ENCODE peak calls at places on chromosomes 7 and 10, in seven cellular contexts. D is sigmoid colon, N is heart left ventricle, Z is colonic mucosa, G is mesendoderm, P is pancreas, O is psoas muscle. F is an unnamed sample. For H3K27me3, the result is how much of the 10 kb centered on the place peaks cover.

GRCh38 chr10:78047314-78047891 is 13.7 kb downstream of the RPS24 start:
- DNase-seq in D (peak), N (peak), Z (peak), G (peak), P (peak), O (peak), F (peak)

GRCh38 chr7:6623589-6624245 is 8.3 kb downstream of the ZNF853 start:
- DNase-seq in D (no peak), N (no peak), Z (no peak), G (no peak), P (no peak), O (no peak), F (no peak)

GRCh38 chr7:17236603-17237002 is 61.8 kb upstream of the AHR start:
- DNase-seq in D (no peak), N (no peak), Z (no peak), G (no peak), P (no peak), O (no peak), F (no peak)

GRCh38 chr7:30799206-30799975 is 28.2 kb downstream of the MINDY4 start:
- DNase-seq in D (peak), N (no peak), Z (no peak), G (peak), P (no peak), O (peak), F (no peak)

GRCh38 chr10:63365976-63366765 is 99.6 kb downstream of the JMJD1C start:
- DNase-seq in D (no peak), N (no peak), Z (no peak), G (peak), P (no peak), O (no peak), F (peak)

GRCh38 chr7:24349339-24349738 is 65.3 kb downstream of the NPY start:
- DNase-seq in D (no peak), N (no peak), Z (no peak), G (peak), P (no peak), O (no peak), F (no peak)

GRCh38 chr10:104424719-104425118 is 71.1 kb downstream of the CFAP58 start:
- DNase-seq in D (no peak), N (no peak), Z (no peak), G (no peak), P (no peak), O (no peak), F (no peak)

GRCh38 chr10:60666221-60666620 is 112.1 kb upstream of the CDK1 start:
- DNase-seq in D (no peak), N (no peak), Z (no peak), G (no peak), P (no peak), O (no peak), F (no peak)

GRCh38 chr10:100729877-100730738 is 15.3 kb upstream of the PAX2 start:
- DNase-seq in D (no peak), N (no peak), Z (no peak), G (no peak), P (no peak), O (no peak), F (peak)

GRCh38 chr10:100730739-100731602 is 14.4 kb upstream of the PAX2 start:
- DNase-seq in D (no peak), N (no peak), Z (peak), G (peak), P (peak), O (no peak), F (peak)

GRCh38 chr10:100731603-100732596 is 13.5 kb upstream of the PAX2 start:
- DNase-seq in D (no peak), N (no peak), Z (no peak), G (no peak), P (no peak), O (no peak), F (peak)

GRCh38 chr10:100727808-100728207 is 17.6 kb upstream of the PAX2 start:
- DNase-seq in D (no peak), N (no peak), Z (no peak), G (no peak), P (no peak), O (no peak), F (no peak)

GRCh38 chr10:100728928-100729876 is 16.2 kb upstream of the PAX2 start:
- DNase-seq in D (no peak), N (no peak), Z (peak), G (peak), P (no peak), O (no peak), F (peak)
- H3K4me3 ChIP-seq in D (peak), N (peak), Z (no peak), G (no peak), P (peak), O (peak), F (no peak)

DNA sequence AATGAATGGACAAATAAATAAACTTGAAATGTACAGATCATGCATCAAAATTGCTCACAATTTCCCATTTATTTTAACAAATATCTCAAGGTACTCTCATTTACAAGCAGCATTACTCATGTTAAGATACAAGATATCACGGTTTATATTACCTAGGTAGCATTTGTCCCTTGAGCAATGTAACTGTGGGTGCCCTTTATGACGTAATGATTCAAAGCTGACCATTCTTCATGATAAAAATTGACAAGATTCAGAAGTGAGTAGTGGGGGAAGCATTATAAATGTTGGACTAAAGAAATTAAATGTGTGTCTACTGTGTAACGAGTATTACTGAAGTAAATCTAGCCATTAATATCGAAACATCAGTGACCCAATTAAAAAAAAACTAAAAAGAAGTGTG is 68.2 kb upstream of the GRM8 start:
- DNase-seq in D (no peak), N (no peak), Z (no peak), G (no peak), P (no peak), O (no peak), F (no peak)
- H3K27me3 ChIP-seq in D (under half), N (under half), Z (under half), G (under half), P (under half), O (under half), F (under half)

DNA sequence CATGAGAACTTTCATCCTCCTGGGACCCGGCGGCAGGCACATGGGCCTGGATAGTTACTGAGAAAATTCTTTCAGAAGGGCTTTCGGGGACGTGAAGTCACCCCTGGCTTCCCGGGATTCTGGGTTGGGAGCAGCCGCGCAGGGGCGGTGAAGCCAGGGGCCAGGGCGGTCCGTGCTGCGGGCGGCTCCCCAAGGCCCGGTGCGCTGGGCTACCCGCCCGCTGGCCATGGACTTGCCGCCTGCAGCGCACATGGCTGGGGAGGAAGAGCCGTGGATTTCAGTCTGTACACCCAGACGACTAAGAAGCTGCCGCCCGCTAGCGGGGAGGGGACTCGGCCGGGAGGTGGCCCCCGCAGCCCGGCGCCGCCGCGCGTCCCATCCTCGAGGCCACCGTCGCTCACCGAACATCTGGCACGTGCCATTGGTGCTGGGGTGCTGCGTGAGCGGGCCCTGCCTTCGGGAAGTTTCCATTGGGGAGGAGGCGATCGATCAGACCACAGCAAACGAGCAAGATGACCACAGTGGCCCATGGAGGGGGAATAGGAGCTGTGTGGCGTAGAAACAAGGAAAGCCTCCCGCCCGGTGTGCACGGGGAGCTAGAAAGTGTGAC is 64.5 kb downstream of the TMEM209 start:
- DNase-seq in D (no peak), N (no peak), Z (peak), G (peak), P (no peak), O (peak), F (peak)
- H3K4me3 ChIP-seq in D (peak), N (peak), Z (peak), G (no peak), P (peak), O (peak), F (peak)

GRCh38 chr10:33277135-33277536 is 57.3 kb downstream of the NRP1 start:
- DNase-seq in D (peak), N (peak), Z (no peak), G (no peak), P (no peak), O (peak), F (no peak)
- H3K27me3 ChIP-seq in D (under half), N (under half), Z (under half), G (under half), P (under half), O (under half), F (under half)

GRCh38 chr10:24723386-24723787 is 300 bp downstream of the ARHGAP21 start:
- DNase-seq in D (peak), N (no peak), Z (peak), G (no peak), P (no peak), O (no peak), F (peak)
- H3K4me3 ChIP-seq in D (peak), N (peak), Z (peak), G (peak), P (peak), O (peak), F (peak)

DNA sequence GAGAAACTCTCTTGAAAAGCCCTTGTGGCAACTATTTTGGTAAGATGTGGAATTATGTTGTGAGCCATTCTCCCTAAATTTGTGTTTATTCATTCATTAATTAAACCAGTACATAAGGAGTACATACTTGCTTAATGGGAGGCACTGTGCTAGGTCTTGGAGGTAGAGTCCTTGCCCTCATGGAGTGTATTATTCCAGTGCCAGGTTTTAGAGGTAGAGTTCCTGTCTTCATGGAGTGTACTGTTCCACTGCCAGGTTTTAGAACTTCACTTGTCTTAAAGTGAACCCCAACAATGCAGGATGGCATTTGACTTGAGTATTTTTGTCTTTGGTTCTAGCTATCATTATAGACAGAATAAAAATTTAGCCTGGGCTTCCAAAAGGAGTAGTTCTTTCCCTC is 8.8 kb downstream of the MXI1 start:
- DNase-seq in D (no peak), N (no peak), Z (no peak), G (no peak), P (no peak), O (no peak), F (no peak)
- H3K27me3 ChIP-seq in D (under half), N (under half), Z (under half), G (under half), P (under half), O (under half), F (under half)

DNA sequence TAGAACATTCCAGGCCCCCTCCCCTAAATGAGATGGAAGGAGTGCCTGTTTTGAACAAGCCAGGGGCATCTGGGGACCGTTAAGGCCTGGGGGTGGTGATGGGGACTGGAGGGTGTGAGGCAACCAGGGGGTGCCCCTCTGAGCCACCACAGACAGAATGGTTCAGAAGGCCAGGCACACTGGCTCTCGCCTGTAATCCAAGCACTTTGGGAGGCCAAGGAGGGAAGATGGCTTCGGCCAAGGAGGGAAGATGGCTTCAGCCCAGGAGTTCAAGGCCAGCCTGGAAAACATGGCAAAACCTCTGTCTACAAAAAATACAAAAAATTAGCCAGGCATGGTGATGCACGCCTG is 173.2 kb upstream of the TNRC18 start:
- DNase-seq in D (no peak), N (no peak), Z (no peak), G (no peak), P (no peak), O (no peak), F (no peak)
- H3K4me3 ChIP-seq in D (no peak), N (no peak), Z (no peak), G (no peak), P (no peak), O (no peak), F (no peak)

GRCh38 chr7:42993038-42993437 is 60.9 kb downstream of the MRPL32 start:
- DNase-seq in D (no peak), N (no peak), Z (no peak), G (peak), P (no peak), O (no peak), F (peak)
- H3K27me3 ChIP-seq in D (under half), N (under half), Z (under half), G (under half), P (under half), O (under half), F (under half)